ENCODE peak calls at places on chromosomes 16 and 17, in eight cellular contexts. One of them, this sample, is unnamed.

GRCh38 chr16:21619765-21620462 is 20.5 kb downstream of the METTL9 start:
- DNase-seq in stimulated activated CD4-positive, alpha-beta T cell treated with anti-CD3 and anti-CD28 coated beads, Interleukin-1b, Interleukin-23, amount 100 ng/mL, for 24 hours: no peak
- DNase-seq in GM23338: no peak
- DNase-seq in Ammon's horn: no peak
- DNase-seq in small intestine: no peak
- DNase-seq in effector CD4-positive, alpha-beta T cell: no peak
- DNase-seq in effector memory CD4-positive, alpha-beta T cell: no peak
- DNase-seq in MCF 10A: no peak
- DNase-seq in this sample: no peak

GRCh38 chr17:58319181-58320162 is 9.1 kb downstream of the TSPOAP1 start:
- DNase-seq in stimulated activated CD4-positive, alpha-beta T cell treated with anti-CD3 and anti-CD28 coated beads, Interleukin-1b, Interleukin-23, amount 100 ng/mL, for 24 hours: no peak
- DNase-seq in small intestine: no peak
- DNase-seq in GM23338: no peak
- DNase-seq in effector memory CD4-positive, alpha-beta T cell: no peak
- DNase-seq in effector CD4-positive, alpha-beta T cell: no peak
- DNase-seq in MCF 10A: no peak
- DNase-seq in Ammon's horn: no peak
- DNase-seq in this sample: no peak

GRCh38 chr16:17261197-17261858 is 209.4 kb downstream of the XYLT1 start:
- DNase-seq in Ammon's horn: no peak
- DNase-seq in GM23338: no peak
- DNase-seq in stimulated activated CD4-positive, alpha-beta T cell treated with anti-CD3 and anti-CD28 coated beads, Interleukin-1b, Interleukin-23, amount 100 ng/mL, for 24 hours: no peak
- DNase-seq in small intestine: no peak
- DNase-seq in MCF 10A: no peak
- DNase-seq in effector memory CD4-positive, alpha-beta T cell: no peak
- DNase-seq in effector CD4-positive, alpha-beta T cell: no peak
- DNase-seq in this sample: no peak

GRCh38 chr17:70905796-70906195 is 736.5 kb downstream of the KCNJ2 start:
- DNase-seq in effector CD4-positive, alpha-beta T cell: no peak
- DNase-seq in effector memory CD4-positive, alpha-beta T cell: no peak
- DNase-seq in Ammon's horn: peak; percentile 46
- DNase-seq in stimulated activated CD4-positive, alpha-beta T cell treated with anti-CD3 and anti-CD28 coated beads, Interleukin-1b, Interleukin-23, amount 100 ng/mL, for 24 hours: no peak
- DNase-seq in MCF 10A: peak; percentile 92
- DNase-seq in GM23338: no peak
- DNase-seq in small intestine: no peak
- DNase-seq in this sample: no peak

GRCh38 chr17:36840796-36841195 is 96.5 kb upstream of the LHX1 start:
- DNase-seq in effector memory CD4-positive, alpha-beta T cell: no peak
- DNase-seq in GM23338: no peak
- DNase-seq in Ammon's horn: no peak
- DNase-seq in small intestine: no peak
- DNase-seq in stimulated activated CD4-positive, alpha-beta T cell treated with anti-CD3 and anti-CD28 coated beads, Interleukin-1b, Interleukin-23, amount 100 ng/mL, for 24 hours: no peak
- DNase-seq in effector CD4-positive, alpha-beta T cell: no peak
- DNase-seq in MCF 10A: no peak
- DNase-seq in this sample: no peak

GRCh38 chr17:70819183-70819582 is 649.9 kb downstream of the KCNJ2 start:
- DNase-seq in MCF 10A: no peak
- DNase-seq in effector CD4-positive, alpha-beta T cell: no peak
- DNase-seq in stimulated activated CD4-positive, alpha-beta T cell treated with anti-CD3 and anti-CD28 coated beads, Interleukin-1b, Interleukin-23, amount 100 ng/mL, for 24 hours: no peak
- DNase-seq in effector memory CD4-positive, alpha-beta T cell: no peak
- DNase-seq in small intestine: no peak
- DNase-seq in Ammon's horn: no peak
- DNase-seq in GM23338: no peak
- DNase-seq in this sample: no peak

GRCh38 chr17:82948957-82949356 is 109.1 kb upstream of the ZNF750 start:
- DNase-seq in Ammon's horn: no peak
- DNase-seq in small intestine: no peak
- DNase-seq in MCF 10A: no peak
- DNase-seq in effector memory CD4-positive, alpha-beta T cell: no peak
- DNase-seq in effector CD4-positive, alpha-beta T cell: no peak
- DNase-seq in GM23338: no peak
- DNase-seq in stimulated activated CD4-positive, alpha-beta T cell treated with anti-CD3 and anti-CD28 coated beads, Interleukin-1b, Interleukin-23, amount 100 ng/mL, for 24 hours: no peak
- DNase-seq in this sample: no peak

GRCh38 chr17:8062435-8062806 is 23.6 kb downstream of the ALOX15B start:
- DNase-seq in effector memory CD4-positive, alpha-beta T cell: no peak
- DNase-seq in effector CD4-positive, alpha-beta T cell: no peak
- DNase-seq in stimulated activated CD4-positive, alpha-beta T cell treated with anti-CD3 and anti-CD28 coated beads, Interleukin-1b, Interleukin-23, amount 100 ng/mL, for 24 hours: no peak
- DNase-seq in Ammon's horn: no peak
- DNase-seq in GM23338: no peak
- DNase-seq in MCF 10A: peak; percentile 36
- DNase-seq in small intestine: no peak
- DNase-seq in this sample: no peak

GRCh38 chr17:35587074-35587961 is at the start of gene AP2B1:
- DNase-seq in MCF 10A: peak; percentile 95
- DNase-seq in small intestine: peak; percentile 93
- DNase-seq in effector CD4-positive, alpha-beta T cell: peak; percentile 93
- DNase-seq in Ammon's horn: peak; percentile 95
- DNase-seq in stimulated activated CD4-positive, alpha-beta T cell treated with anti-CD3 and anti-CD28 coated beads, Interleukin-1b, Interleukin-23, amount 100 ng/mL, for 24 hours: peak; percentile 97
- DNase-seq in GM23338: peak; percentile 96
- DNase-seq in effector memory CD4-positive, alpha-beta T cell: peak; percentile 95
- DNase-seq in this sample: peak; percentile 97

GRCh38 chr16:1377406-1378010 is 25.8 kb downstream of the GNPTG start:
- DNase-seq in small intestine: no peak
- DNase-seq in GM23338: no peak
- DNase-seq in MCF 10A: no peak
- DNase-seq in effector memory CD4-positive, alpha-beta T cell: no peak
- DNase-seq in stimulated activated CD4-positive, alpha-beta T cell treated with anti-CD3 and anti-CD28 coated beads, Interleukin-1b, Interleukin-23, amount 100 ng/mL, for 24 hours: no peak
- DNase-seq in effector CD4-positive, alpha-beta T cell: no peak
- DNase-seq in Ammon's horn: peak; percentile 71
- DNase-seq in this sample: no peak

GRCh38 chr17:19755821-19756510 is 7.9 kb upstream of the ALDH3A1 start:
- DNase-seq in Ammon's horn: no peak
- DNase-seq in MCF 10A: no peak
- DNase-seq in effector CD4-positive, alpha-beta T cell: no peak
- DNase-seq in small intestine: no peak
- DNase-seq in stimulated activated CD4-positive, alpha-beta T cell treated with anti-CD3 and anti-CD28 coated beads, Interleukin-1b, Interleukin-23, amount 100 ng/mL, for 24 hours: no peak
- DNase-seq in effector memory CD4-positive, alpha-beta T cell: no peak
- DNase-seq in GM23338: no peak
- DNase-seq in this sample: no peak

GRCh38 chr17:63519972-63520882 is 2.9 kb upstream of the KCNH6 start:
- DNase-seq in MCF 10A: no peak
- DNase-seq in Ammon's horn: no peak
- DNase-seq in stimulated activated CD4-positive, alpha-beta T cell treated with anti-CD3 and anti-CD28 coated beads, Interleukin-1b, Interleukin-23, amount 100 ng/mL, for 24 hours: no peak
- DNase-seq in effector CD4-positive, alpha-beta T cell: no peak
- DNase-seq in small intestine: peak; percentile 92
- DNase-seq in GM23338: peak; percentile 19
- DNase-seq in effector memory CD4-positive, alpha-beta T cell: no peak
- DNase-seq in this sample: no peak

GRCh38 chr16:68599586-68599985 is 45.5 kb upstream of the CDH3 start:
- DNase-seq in Ammon's horn: no peak
- DNase-seq in effector CD4-positive, alpha-beta T cell: no peak
- DNase-seq in small intestine: no peak
- DNase-seq in effector memory CD4-positive, alpha-beta T cell: no peak
- DNase-seq in GM23338: peak; percentile 36
- DNase-seq in stimulated activated CD4-positive, alpha-beta T cell treated with anti-CD3 and anti-CD28 coated beads, Interleukin-1b, Interleukin-23, amount 100 ng/mL, for 24 hours: no peak
- DNase-seq in MCF 10A: no peak
- DNase-seq in this sample: no peak

GRCh38 chr16:56986361-56986760 is 3.0 kb upstream of the NLRC5 start:
- DNase-seq in effector memory CD4-positive, alpha-beta T cell: no peak
- DNase-seq in small intestine: no peak
- DNase-seq in Ammon's horn: no peak
- DNase-seq in GM23338: no peak
- DNase-seq in stimulated activated CD4-positive, alpha-beta T cell treated with anti-CD3 and anti-CD28 coated beads, Interleukin-1b, Interleukin-23, amount 100 ng/mL, for 24 hours: no peak
- DNase-seq in effector CD4-positive, alpha-beta T cell: no peak
- DNase-seq in MCF 10A: no peak
- DNase-seq in this sample: no peak